ENCODE peak calls at places on chromosomes 13 and 19, in nine cellular contexts. R is brain microvascular endothelial cell, K is breast epithelium, C is foreskin fibroblast, J is lung, Z is mucosa of descending colon, P is lower leg skin, H is Peyer's patch, Q is left ventricle myocardium inferior. T is an unnamed sample.

GRCh38 chr19:14440049-14440448 is 6.9 kb downstream of the PKN1 start:
- DNase-seq in H (peak), C (no peak), P (peak), J (peak), Z (peak), K (no peak), Q (peak), R (no peak), T (peak)

GRCh38 chr13:111303559-111303958 is 16.9 kb upstream of the TEX29 start:
- DNase-seq in Q (no peak), R (no peak), H (no peak), K (no peak), C (no peak), Z (no peak), J (no peak), P (no peak), T (no peak)

GRCh38 chr19:27794444-27795042 is 1418.4 kb downstream of the UQCRFS1 start:
- DNase-seq in Q (no peak), J (no peak), P (no peak), C (peak), R (peak), H (no peak), K (no peak), Z (no peak), T (peak)

GRCh38 chr19:16273005-16273404 is 51.6 kb upstream of the KLF2 start:
- DNase-seq in Q (peak), Z (no peak), C (no peak), J (no peak), H (no peak), K (no peak), R (no peak), P (no peak), T (no peak)

GRCh38 chr13:71663431-71663830 is 203.6 kb downstream of the DACH1 start:
- DNase-seq in Q (no peak), J (no peak), H (no peak), P (no peak), Z (no peak), C (no peak), K (no peak), R (no peak), T (peak)

GRCh38 chr13:75432811-75433244 is 49.1 kb downstream of the TBC1D4 start:
- DNase-seq in C (no peak), Q (no peak), R (no peak), K (no peak), H (no peak), Z (no peak), P (no peak), J (no peak), T (no peak)

GRCh38 chr19:21117041-21117907 is 24.6 kb upstream of the ZNF431 start:
- DNase-seq in P (no peak), C (no peak), R (peak), Q (no peak), J (no peak), K (no peak), H (no peak), Z (no peak), T (no peak)

GRCh38 chr13:106186366-106187030 is 349.0 kb downstream of the EFNB2 start:
- DNase-seq in J (no peak), K (no peak), C (peak), Q (no peak), Z (no peak), P (no peak), H (no peak), R (no peak), T (no peak)

GRCh38 chr13:104920091-104920490 is 1615.4 kb downstream of the EFNB2 start:
- DNase-seq in K (no peak), Z (no peak), R (no peak), J (no peak), C (no peak), Q (no peak), P (no peak), H (no peak), T (no peak)

GRCh38 chr13:109968876-109969577 is 182.6 kb upstream of the IRS2 start:
- DNase-seq in H (no peak), P (peak), K (no peak), R (no peak), C (peak), Q (peak), Z (no peak), J (no peak), T (peak)

GRCh38 chr19:18859676-18860301 is 28.0 kb downstream of the UPF1 start:
- DNase-seq in H (no peak), P (no peak), R (no peak), C (no peak), K (no peak), J (no peak), Z (no peak), Q (no peak), T (no peak)

GRCh38 chr19:35395762-35396199 is 24.9 kb downstream of the GPR42 start:
- DNase-seq in R (no peak), P (no peak), Q (no peak), Z (peak), K (no peak), J (no peak), H (no peak), C (no peak), T (peak)

GRCh38 chr13:31982540-31982939 is 49.0 kb upstream of the FRY start:
- DNase-seq in Z (peak), R (peak), J (peak), C (peak), Q (peak), P (peak), K (peak), H (no peak), T (peak)

GRCh38 chr13:32617112-32617511 is 30.9 kb downstream of the PDS5B start:
- DNase-seq in P (no peak), H (no peak), J (no peak), Z (no peak), K (no peak), R (no peak), Q (no peak), C (no peak), T (no peak)

GRCh38 chr19:19214892-19215291 is 3.1 kb downstream of the NCAN start:
- DNase-seq in C (peak), Z (peak), K (no peak), R (no peak), P (no peak), H (no peak), J (no peak), Q (no peak), T (peak)

GRCh38 chr13:97113231-97114001 is 108.7 kb upstream of the MBNL2 start:
- DNase-seq in P (no peak), H (no peak), J (no peak), R (no peak), Z (no peak), K (no peak), Q (no peak), C (no peak), T (no peak)

GRCh38 chr19:18649371-18650047 is 12.7 kb downstream of the KLHL26 start:
- DNase-seq in J (peak), R (peak), H (peak), P (peak), K (no peak), Q (peak), Z (peak), C (peak), T (peak)

GRCh38 chr19:33292595-33293254 is 9.6 kb downstream of the CEBPA start:
- DNase-seq in C (no peak), Q (no peak), K (no peak), P (no peak), H (no peak), R (no peak), Z (peak), J (peak), T (peak)

GRCh38 chr13:114126789-114127472 is 5.5 kb downstream of the RASA3 start:
- DNase-seq in P (no peak), Q (no peak), R (no peak), H (no peak), Z (no peak), J (no peak), C (no peak), K (no peak), T (no peak)

GRCh38 chr19:1110809-1111640 is 7.2 kb downstream of the GPX4 start:
- DNase-seq in H (no peak), C (no peak), K (no peak), Z (peak), Q (no peak), P (no peak), R (no peak), J (no peak), T (no peak)

GRCh38 chr19:44746946-44747738 is 1.4 kb upstream of the BCL3 start:
- DNase-seq in J (peak), R (peak), C (peak), H (peak), Q (peak), P (peak), K (peak), Z (peak), T (peak)

GRCh38 chr19:38693380-38694223 is 46.2 kb downstream of the ACTN4 start:
- DNase-seq in Q (no peak), C (peak), Z (no peak), J (no peak), K (no peak), H (peak), P (no peak), R (peak), T (peak)

GRCh38 chr13:44188257-44188656 is 185.4 kb upstream of the SERP2 start:
- DNase-seq in Q (no peak), R (peak), P (no peak), J (no peak), C (no peak), H (no peak), K (no peak), Z (no peak), T (peak)

GRCh38 chr19:16222806-16223205 is 25.1 kb downstream of the AP1M1 start:
- DNase-seq in Z (no peak), H (no peak), P (no peak), C (no peak), K (no peak), R (no peak), Q (no peak), J (no peak), T (peak)

GRCh38 chr19:5977222-5977784 is 637 bp downstream of the RANBP3 start:
- DNase-seq in C (no peak), K (no peak), J (no peak), P (no peak), H (no peak), Q (no peak), R (no peak), Z (no peak), T (no peak)

GRCh38 chr19:16896098-16896912 is 7.5 kb downstream of the F2RL3 start:
- DNase-seq in Q (no peak), K (no peak), H (no peak), J (no peak), Z (peak), R (no peak), P (no peak), C (no peak), T (no peak)

GRCh38 chr13:37201081-37201480 is 95.6 kb upstream of the CSNK1A1L start:
- DNase-seq in Z (no peak), R (no peak), P (no peak), J (no peak), K (no peak), Q (no peak), C (peak), H (no peak), T (no peak)

GRCh38 chr13:46553886-46554855 is 1.2 kb downstream of the LRCH1 start:
- DNase-seq in H (peak), Q (peak), Z (peak), C (peak), P (peak), K (peak), J (peak), R (peak), T (peak)
- TF ChIP-seq CTCF in H (peak), Q (peak), Z (no peak), C (no peak), P (no peak), K (peak), J (no peak), R (peak), T (peak)

GRCh38 chr13:74133657-74134201 is 475 bp downstream of the KLF12 start:
- DNase-seq in J (peak), Q (peak), K (peak), P (peak), H (peak), Z (peak), C (peak), R (peak), T (peak)
- H3K4me3 ChIP-seq in J (peak), Q (peak), K (peak), P (peak), H (peak), Z (peak), C (peak), R (peak), T (peak)

GRCh38 chr19:8057545-8058270 is 5.1 kb downstream of the CCL25 start:
- DNase-seq in Z (no peak), P (no peak), H (no peak), K (no peak), C (no peak), Q (no peak), R (no peak), J (no peak), T (no peak)
- TF ChIP-seq CTCF in Z (no peak), P (no peak), H (no peak), K (no peak), C (no peak), Q (no peak), R (no peak), J (no peak), T (no peak)

GRCh38 chr19:50475101-50475568 is 1.2 kb upstream of the EMC10 start:
- DNase-seq in Q (no peak), Z (no peak), R (no peak), K (no peak), J (no peak), H (no peak), C (no peak), P (no peak), T (no peak)

GRCh38 chr19:50476943-50477264 is 256 bp upstream of the GARIN5A start:
- DNase-seq in R (no peak), C (no peak), K (no peak), Z (no peak), J (no peak), P (no peak), H (no peak), Q (no peak), T (no peak)

GRCh38 chr19:50476224-50476942 is at the start of the genes EMC10 and GARIN5A:
- DNase-seq in P (peak), Q (peak), H (peak), K (peak), R (peak), Z (peak), J (peak), C (peak), T (peak)

GRCh38 chr19:50477751-50478515 is 1.3 kb upstream of the GARIN5A start:
- DNase-seq in P (no peak), J (no peak), Q (no peak), K (no peak), Z (no peak), C (no peak), R (no peak), H (no peak), T (no peak)

GRCh38 chr19:50475736-50476223 is 527 bp upstream of the EMC10 start:
- DNase-seq in Q (no peak), K (no peak), J (no peak), R (no peak), Z (no peak), H (no peak), C (no peak), P (no peak), T (no peak)
- H3K4me3 ChIP-seq in Q (peak), K (peak), J (no peak), R (peak), Z (no peak), H (no peak), C (peak), P (no peak), T (peak)